ENCODE peak calls at places on chromosomes 1 and 21, in five cellular contexts. J is HT1080; T is endothelial cell; X is hepatocyte; C is stimulated activated CD4-positive, alpha-beta T cell treated with anti-CD3 and anti-CD28 coated beads, Interleukin-12 subunit alpha, Interleukin-12 subunit beta, amount 100 ng/mL, for 4 hours. Z is an unnamed sample.

GRCh38 chr1:89894210-89894668 is 73.4 kb downstream of the LRRC8D start:
- DNase-seq in J (peak), T (no peak), X (no peak), C (no peak), Z (peak)

GRCh38 chr1:226708342-226708780 is 30.7 kb downstream of the ITPKB start:
- DNase-seq in C (no peak), X (peak), T (no peak), J (peak), Z (peak)

GRCh38 chr1:224583774-224584173 is 32.3 kb upstream of the CNIH3 start:
- DNase-seq in T (no peak), X (no peak), C (no peak), J (no peak), Z (no peak)

GRCh38 chr1:201348211-201348566 is 29.3 kb downstream of the TNNT2 start:
- DNase-seq in J (peak), C (peak), T (peak), X (peak), Z (peak)

GRCh38 chr1:44637590-44638411 is 36.5 kb downstream of the TMEM53 start:
- DNase-seq in X (no peak), T (no peak), J (no peak), C (no peak), Z (no peak)

GRCh38 chr21:46604975-46605758 is at the start of gene S100B:
- DNase-seq in T (no peak), X (no peak), C (no peak), J (no peak), Z (no peak)

GRCh38 chr1:58460469-58460868 is 86.1 kb downstream of the OMA1 start:
- DNase-seq in C (no peak), J (peak), T (peak), X (peak), Z (peak)

GRCh38 chr21:16942703-16943102 is 570.1 kb upstream of the CXADR start:
- DNase-seq in X (peak), T (peak), J (peak), C (no peak), Z (peak)

GRCh38 chr21:46295177-46295711 is 9.1 kb downstream of the YBEY start:
- DNase-seq in C (no peak), T (no peak), X (no peak), J (peak), Z (peak)

GRCh38 chr1:213686003-213686582 is 301.7 kb upstream of the PROX1 start:
- DNase-seq in J (no peak), X (no peak), C (no peak), T (no peak), Z (no peak)

GRCh38 chr1:11708554-11709350 is 17.2 kb downstream of the DRAXIN start:
- DNase-seq in T (no peak), J (peak), C (no peak), X (no peak), Z (no peak)

GRCh38 chr1:91020486-91020885 is 1.3 kb downstream of the ZNF644 start:
- DNase-seq in C (no peak), T (no peak), J (no peak), X (no peak), Z (no peak)

GRCh38 chr1:168623003-168623828 is 46.8 kb downstream of the XCL1 start:
- DNase-seq in J (peak), X (peak), C (no peak), T (no peak), Z (peak)

GRCh38 chr1:74425669-74426068 is 86.7 kb downstream of the LRRC53 start:
- DNase-seq in T (no peak), X (no peak), C (no peak), J (no peak), Z (no peak)

GRCh38 chr1:199279872-199280649 is 641.2 kb downstream of the PTPRC start:
- DNase-seq in C (no peak), J (peak), T (no peak), X (no peak), Z (peak)

GRCh38 chr1:225581193-225581592 is 71.7 kb downstream of the ENAH start:
- DNase-seq in C (no peak), T (no peak), J (no peak), X (no peak), Z (no peak)

GRCh38 chr1:227558807-227559186 is 4.6 kb upstream of the ZNF678 start:
- DNase-seq in T (no peak), C (no peak), X (no peak), J (no peak), Z (no peak)

GRCh38 chr1:155569988-155570592 is 7.5 kb upstream of the ASH1L start:
- DNase-seq in J (no peak), X (peak), T (no peak), C (no peak), Z (peak)

GRCh38 chr1:189962171-189962570 is 515.5 kb downstream of the BRINP3 start:
- DNase-seq in T (no peak), X (peak), C (no peak), J (peak), Z (peak)

GRCh38 chr1:200323856-200324400 is 85.9 kb downstream of the ZNF281 start:
- DNase-seq in C (no peak), J (peak), X (no peak), T (no peak), Z (peak)

GRCh38 chr1:46793126-46793525 is 5.7 kb upstream of the CYP4B1 start:
- DNase-seq in T (no peak), X (no peak), C (no peak), J (no peak), Z (no peak)

GRCh38 chr1:115186871-115187270 is 97.6 kb upstream of the TSPAN2 start:
- DNase-seq in T (no peak), C (no peak), J (no peak), X (no peak), Z (no peak)

GRCh38 chr1:194469282-194469681 is 1282.9 kb upstream of the B3GALT2 start:
- DNase-seq in J (no peak), X (no peak), T (no peak), C (no peak), Z (no peak)

Z was measured in ELR.